ENCODE peak calls at places on chromosome 9, in four cellular contexts. S is naive B cell, N is SW 1271, H is KG1. A is an unnamed sample.

GRCh38 chr9:84940294-84940693 is 270.8 kb downstream of the NTRK2 start:
- DNase-seq in S (no peak), N (no peak), H (no peak), A (no peak)

GRCh38 chr9:133681658-133682306 is 45.6 kb downstream of the DBH start:
- DNase-seq in N (no peak), H (no peak), S (no peak), A (no peak)

GRCh38 chr9:113558632-113559502 is 95.3 kb downstream of the RGS3 start:
- DNase-seq in H (no peak), S (no peak), N (no peak), A (no peak)

GRCh38 chr9:109098960-109099308 is 20.8 kb downstream of the TMEM245 start:
- DNase-seq in N (no peak), S (no peak), H (no peak), A (no peak)

GRCh38 chr9:70429899-70430298 is 15.4 kb upstream of the KLF9 start:
- DNase-seq in N (no peak), H (no peak), S (no peak), A (no peak)

GRCh38 chr9:125262217-125262991 is 778 bp downstream of the GAPVD1 start:
- DNase-seq in N (peak; percentile 37), S (peak; percentile 3), H (no peak), A (no peak)

GRCh38 chr9:134053401-134053871 is 14.4 kb downstream of the BRD3 start:
- DNase-seq in S (no peak), H (no peak), N (no peak), A (no peak)

GRCh38 chr9:120949290-120949689 is 22.7 kb upstream of the TRAF1 start:
- DNase-seq in N (no peak), H (no peak), S (no peak), A (no peak)

GRCh38 chr9:133581553-133582343 is 27.4 kb downstream of the FAM163B start:
- DNase-seq in S (no peak), H (no peak), N (no peak), A (no peak)

GRCh38 chr9:87944096-87944495 is 26.3 kb downstream of the SPATA31C1 start:
- DNase-seq in S (no peak), N (no peak), H (no peak), A (no peak)

GRCh38 chr9:18755263-18755662 is 277.7 kb downstream of the SAXO1 start:
- DNase-seq in S (no peak), H (no peak), N (no peak), A (no peak)